ENCODE peak calls at places on chromosome 1, in eight cellular contexts. Z is OCI-LY7, V is uterus, N is Caco-2, X is A549, F is fibroblast of lung, P is stomach, B is astrocyte of the cerebellum. W is an unnamed sample.

GRCh38 chr1:9890224-9890731 is 19.8 kb downstream of the CTNNBIP1 start:
- DNase-seq in Z (no peak), V (peak; percentile 58), N (no peak), X (peak; percentile 38), F (peak; percentile 83), P (peak; percentile 64), B (peak; percentile 89), W (peak; percentile 98)

GRCh38 chr1:34113887-34114286 is 51.1 kb downstream of the CSMD2 start:
- DNase-seq in Z (peak; percentile 42), V (no peak), N (peak; percentile 9), X (peak; percentile 9), F (no peak), P (no peak), B (peak; percentile 3), W (peak; percentile 39)

GRCh38 chr1:115210302-115210711 is 121.0 kb upstream of the TSPAN2 start:
- DNase-seq in Z (no peak), V (no peak), N (no peak), X (no peak), F (no peak), P (no peak), B (no peak), W (peak; percentile 92)

GRCh38 chr1:236608930-236609726 is 4.8 kb upstream of the HEATR1 start:
- DNase-seq in Z (peak; percentile 20), V (peak; percentile 48), N (peak; percentile 75), X (peak; percentile 73), F (peak; percentile 60), P (peak; percentile 42), B (peak; percentile 22), W (peak; percentile 72)

GRCh38 chr1:59156526-59157196 is 140.2 kb upstream of the FGGY start:
- DNase-seq in Z (no peak), V (no peak), N (no peak), X (peak; percentile 67), F (no peak), P (no peak), B (peak; percentile 76), W (no peak)

GRCh38 chr1:30778156-30778978 is 20.8 kb upstream of the LAPTM5 start:
- DNase-seq in Z (no peak), V (no peak), N (no peak), X (peak; percentile 44), F (peak; percentile 73), P (peak; percentile 44), B (peak; percentile 49), W (peak; percentile 98)

GRCh38 chr1:109658533-109659051 is 2.7 kb downstream of the GSTM4 start:
- DNase-seq in Z (no peak), V (no peak), N (no peak), X (no peak), F (no peak), P (no peak), B (no peak), W (no peak)

GRCh38 chr1:7956218-7957032 is 5.1 kb upstream of the PARK7 start:
- DNase-seq in Z (no peak), V (no peak), N (no peak), X (no peak), F (peak; percentile 24), P (no peak), B (no peak), W (peak; percentile 36)

GRCh38 chr1:226051356-226051755 is 11.2 kb upstream of the H3-3A start:
- DNase-seq in Z (no peak), V (no peak), N (no peak), X (no peak), F (no peak), P (no peak), B (no peak), W (peak; percentile 80)

GRCh38 chr1:226916497-226916896 is 23.6 kb upstream of the COQ8A start:
- DNase-seq in Z (no peak), V (no peak), N (no peak), X (no peak), F (no peak), P (no peak), B (no peak), W (no peak)

GRCh38 chr1:19715334-19716203 is 50.9 kb downstream of the HTR6 start:
- DNase-seq in Z (peak; percentile 88), V (peak; percentile 82), N (peak; percentile 88), X (peak; percentile 93), F (peak; percentile 94), P (peak; percentile 93), B (peak; percentile 95), W (peak; percentile 95)

GRCh38 chr1:7089485-7089884 is 304.2 kb downstream of the CAMTA1 start:
- DNase-seq in Z (no peak), V (no peak), N (no peak), X (no peak), F (no peak), P (no peak), B (no peak), W (no peak)

GRCh38 chr1:1470626-1471388 is 758 bp upstream of the ATAD3B start:
- DNase-seq in Z (peak; percentile 63), V (no peak), N (peak; percentile 19), X (no peak), F (no peak), P (no peak), B (no peak), W (peak; percentile 46)

GRCh38 chr1:206479164-206480125 is 9.2 kb downstream of the IKBKE start:
- DNase-seq in Z (peak; percentile 77), V (peak; percentile 65), N (peak; percentile 65), X (peak; percentile 74), F (peak; percentile 82), P (peak; percentile 78), B (peak; percentile 78), W (peak; percentile 82)

GRCh38 chr1:1833916-1834325 is 55.7 kb upstream of the NADK start:
- DNase-seq in Z (peak; percentile 98), V (no peak), N (no peak), X (no peak), F (no peak), P (no peak), B (no peak), W (no peak)

GRCh38 chr1:181094813-181095212 is 6.3 kb downstream of the IER5 start:
- DNase-seq in Z (no peak), V (peak; percentile 66), N (no peak), X (no peak), F (peak; percentile 83), P (no peak), B (peak; percentile 87), W (no peak)

GRCh38 chr1:63885899-63886298 is 112.1 kb downstream of the ROR1 start:
- DNase-seq in Z (no peak), V (no peak), N (no peak), X (no peak), F (no peak), P (no peak), B (no peak), W (no peak)

GRCh38 chr1:18149113-18149641 is 41.6 kb downstream of the IGSF21 start:
- DNase-seq in Z (no peak), V (no peak), N (peak; percentile 7), X (no peak), F (no peak), P (no peak), B (no peak), W (no peak)
- TF ChIP-seq CTCF in Z (no peak), V (no peak), N (peak; percentile 35), X (no peak), F (no peak), P (no peak), B (no peak), W (no peak)

GRCh38 chr1:85612704-85613361 is 32.3 kb downstream of the CCN1 start:
- DNase-seq in Z (no peak), V (no peak), N (peak; percentile 60), X (peak; percentile 73), F (peak; percentile 85), P (no peak), B (peak; percentile 65), W (peak; percentile 56)
- H3K4me3 ChIP-seq in Z (no peak overlapping the region), V (no peak overlapping the region), N (no peak overlapping the region), X (no peak overlapping the region), F (peak overlapping the region; percentile 13), P (no peak overlapping the region), B (no peak overlapping the region), W (no peak overlapping the region)

GRCh38 chr1:223487514-223488259 is 94.5 kb downstream of the CCDC185 start:
- DNase-seq in Z (no peak), V (no peak), N (no peak), X (no peak), F (no peak), P (no peak), B (no peak), W (no peak)

GRCh38 chr1:223482766-223483165 is 89.6 kb downstream of the CCDC185 start:
- DNase-seq in Z (no peak), V (no peak), N (no peak), X (no peak), F (no peak), P (no peak), B (no peak), W (peak; percentile 51)

GRCh38 chr1:223489439-223489838 is 96.2 kb downstream of the CCDC185 start:
- DNase-seq in Z (no peak), V (no peak), N (no peak), X (no peak), F (no peak), P (no peak), B (no peak), W (no peak)

GRCh38 chr1:223483511-223483910 is 90.3 kb downstream of the CCDC185 start:
- DNase-seq in Z (no peak), V (no peak), N (no peak), X (no peak), F (no peak), P (no peak), B (no peak), W (no peak)

GRCh38 chr1:223486366-223486765 is 93.2 kb downstream of the CCDC185 start:
- DNase-seq in Z (no peak), V (no peak), N (peak; percentile 16), X (no peak), F (no peak), P (no peak), B (no peak), W (no peak)
- TF ChIP-seq CTCF in Z (peak; percentile 30), V (no peak), N (peak; percentile 38), X (no peak), F (no peak), P (no peak), B (no peak), W (no peak)

GRCh38 chr1:92444351-92444750 is 42.4 kb downstream of the GFI1 start:
- DNase-seq in Z (no peak), V (no peak), N (no peak), X (no peak), F (peak; percentile 15), P (no peak), B (no peak), W (peak; percentile 44)

GRCh38 chr1:92439291-92439690 is 47.4 kb downstream of the GFI1 start:
- DNase-seq in Z (no peak), V (no peak), N (no peak), X (no peak), F (no peak), P (no peak), B (no peak), W (no peak)

GRCh38 chr1:92443893-92444292 is 42.8 kb downstream of the GFI1 start:
- DNase-seq in Z (no peak), V (no peak), N (no peak), X (no peak), F (no peak), P (no peak), B (no peak), W (no peak)

GRCh38 chr1:92441316-92442311 is 45.1 kb downstream of the GFI1 start:
- DNase-seq in Z (no peak), V (no peak), N (peak; percentile 90), X (peak; percentile 60), F (no peak), P (peak; percentile 61), B (no peak), W (peak; percentile 30)

DNA sequence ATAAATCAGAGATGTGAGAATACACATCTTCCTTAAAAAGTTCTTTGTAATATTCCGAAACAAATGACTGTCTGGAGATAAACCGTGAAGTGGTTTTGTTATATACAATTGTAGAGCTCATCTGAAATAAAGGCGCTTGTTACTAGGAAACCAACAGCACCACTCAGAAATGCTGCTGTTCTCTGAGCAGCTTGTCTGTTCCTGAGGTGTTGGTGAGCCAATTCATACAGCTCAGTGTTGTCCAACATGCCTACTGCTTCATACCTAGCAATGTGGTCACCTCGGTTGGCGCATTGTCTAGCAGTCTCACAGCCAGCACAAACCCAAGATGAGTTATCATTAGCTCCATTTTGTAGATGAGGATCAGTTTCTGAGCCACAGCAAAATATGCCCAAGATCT is 44.4 kb downstream of the GFI1 start:
- DNase-seq in Z (no peak), V (no peak), N (peak; percentile 4), X (no peak), F (no peak), P (no peak), B (no peak), W (no peak)
- H3K4me3 ChIP-seq in Z (no peak overlapping the region), V (no peak overlapping the region), N (peak overlapping the region; percentile 43), X (peak overlapping the region; percentile 39), F (no peak overlapping the region), P (peak overlapping the region; percentile 18), B (no peak overlapping the region), W (peak overlapping the region; percentile 29)